ENCODE peak calls at places on chromosomes 5 and 9, in seven cellular contexts. Q, Y, B, R, K, I and F are unnamed samples.

GRCh38 chr9:115415450-115415849 is 297.5 kb upstream of the TNC start:
- DNase-seq in Q (no peak), Y (no peak), B (no peak), R (no peak), K (no peak), I (no peak), F (no peak)

GRCh38 chr9:123267481-123268239 is 726 bp downstream of the STRBP start:
- DNase-seq in Q (no peak), Y (no peak), B (peak; percentile 33), R (peak; percentile 62), K (peak; percentile 11), I (peak; percentile 27), F (no peak)

GRCh38 chr9:93194584-93194983 is 10.6 kb downstream of the WNK2 start:
- DNase-seq in Q (no peak), Y (no peak), B (peak; percentile 45), R (no peak), K (no peak), I (no peak), F (no peak)

GRCh38 chr5:108989761-108990392 is 242.2 kb downstream of the FER start:
- DNase-seq in Q (no peak), Y (no peak), B (no peak), R (no peak), K (no peak), I (no peak), F (no peak)

GRCh38 chr9:98222885-98223640 is 30.6 kb upstream of the CORO2A start:
- DNase-seq in Q (no peak), Y (no peak), B (no peak), R (peak; percentile 34), K (no peak), I (no peak), F (peak; percentile 56)

GRCh38 chr5:150765019-150765788 is 6.4 kb upstream of the DCTN4 start:
- DNase-seq in Q (no peak), Y (no peak), B (no peak), R (no peak), K (no peak), I (no peak), F (no peak)

GRCh38 chr5:93299596-93300308 is 281.3 kb downstream of the NR2F1-AS1 start:
- DNase-seq in Q (peak; percentile 7), Y (no peak), B (no peak), R (no peak), K (no peak), I (no peak), F (no peak)

GRCh38 chr9:134892221-134892620 is 11.6 kb downstream of the FCN2 start:
- DNase-seq in Q (no peak), Y (no peak), B (no peak), R (no peak), K (no peak), I (no peak), F (no peak)

GRCh38 chr5:43037929-43038510 is 2.1 kb downstream of the ANXA2R start:
- DNase-seq in Q (no peak), Y (no peak), B (peak; percentile 28), R (no peak), K (no peak), I (no peak), F (peak; percentile 22)

GRCh38 chr5:26492835-26493459 is 545.4 kb downstream of the CDH9 start:
- DNase-seq in Q (no peak), Y (no peak), B (no peak), R (no peak), K (no peak), I (no peak), F (no peak)

GRCh38 chr5:14399054-14399657 is 182.4 kb upstream of the OTULINL start:
- DNase-seq in Q (no peak), Y (no peak), B (peak; percentile 39), R (no peak), K (peak; percentile 23), I (no peak), F (no peak)

GRCh38 chr5:137303509-137303908 is 195.6 kb downstream of the SPOCK1 start:
- DNase-seq in Q (no peak), Y (no peak), B (no peak), R (no peak), K (no peak), I (no peak), F (no peak)

GRCh38 chr9:107621436-107621835 is 131.9 kb upstream of the KLF4 start:
- DNase-seq in Q (no peak), Y (no peak), B (no peak), R (no peak), K (no peak), I (no peak), F (no peak)

GRCh38 chr5:143554194-143554717 is 150.8 kb upstream of the NR3C1 start:
- DNase-seq in Q (no peak), Y (no peak), B (no peak), R (no peak), K (no peak), I (no peak), F (no peak)

GRCh38 chr5:94361832-94362754 is 256.3 kb downstream of the KIAA0825 start:
- DNase-seq in Q (peak; percentile 69), Y (no peak), B (no peak), R (no peak), K (no peak), I (no peak), F (peak; percentile 7)

GRCh38 chr5:134141346-134142050 is 27.0 kb downstream of the TCF7 start:
- DNase-seq in Q (no peak), Y (no peak), B (no peak), R (peak; percentile 42), K (peak; percentile 37), I (no peak), F (no peak)

GRCh38 chr5:123855630-123856029 is 343.7 kb downstream of the CSNK1G3 start:
- DNase-seq in Q (no peak), Y (no peak), B (no peak), R (no peak), K (no peak), I (no peak), F (no peak)

GRCh38 chr9:97316904-97317303 is 9.4 kb downstream of the CCDC180 start:
- DNase-seq in Q (no peak), Y (no peak), B (no peak), R (no peak), K (no peak), I (no peak), F (no peak)

GRCh38 chr5:68505917-68506860 is 290.6 kb downstream of the PIK3R1 start:
- DNase-seq in Q (no peak), Y (no peak), B (peak; percentile 38), R (no peak), K (no peak), I (no peak), F (no peak)

GRCh38 chr5:159773062-159773924 is 143.0 kb upstream of the ADRA1B start:
- DNase-seq in Q (no peak), Y (peak; percentile 69), B (peak; percentile 30), R (peak; percentile 91), K (peak; percentile 34), I (peak; percentile 77), F (peak; percentile 77)
- TF ChIP-seq CTCF in Q (peak; percentile 69), Y (no peak), B (no peak), R (no peak), K (no peak), I (no peak), F (peak; percentile 48)

DNA sequence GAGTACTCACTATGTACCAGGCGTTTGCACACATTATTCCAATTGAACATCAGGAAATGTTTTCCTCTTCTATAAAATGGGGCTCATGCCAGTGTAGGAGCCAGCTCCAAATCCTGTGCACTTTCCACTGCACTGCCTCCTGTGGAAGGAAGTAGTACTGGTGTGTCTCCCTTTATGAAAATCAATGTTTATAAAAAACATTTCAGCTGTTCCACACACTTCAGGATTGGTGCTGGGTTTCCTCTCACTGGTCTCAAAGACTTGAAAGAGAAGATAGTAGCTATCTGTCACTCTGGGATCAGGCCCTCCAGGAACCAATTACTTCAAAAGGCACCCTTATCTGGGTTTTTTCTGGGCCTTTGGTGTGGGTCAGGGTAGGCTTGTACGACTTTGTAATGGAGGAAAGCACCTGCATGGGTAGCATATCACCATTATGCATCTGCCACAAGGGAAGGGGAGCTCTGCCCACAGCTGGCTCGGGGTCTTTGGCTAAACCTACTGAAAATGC is 32.5 kb downstream of the RAB14 start:
- DNase-seq in Q (no peak), Y (no peak), B (no peak), R (no peak), K (peak; percentile 18), I (no peak), F (peak; percentile 4)
- TF ChIP-seq CTCF in Q (no peak), Y (no peak), B (no peak), R (no peak), K (peak; percentile 50), I (no peak), F (no peak)

DNA sequence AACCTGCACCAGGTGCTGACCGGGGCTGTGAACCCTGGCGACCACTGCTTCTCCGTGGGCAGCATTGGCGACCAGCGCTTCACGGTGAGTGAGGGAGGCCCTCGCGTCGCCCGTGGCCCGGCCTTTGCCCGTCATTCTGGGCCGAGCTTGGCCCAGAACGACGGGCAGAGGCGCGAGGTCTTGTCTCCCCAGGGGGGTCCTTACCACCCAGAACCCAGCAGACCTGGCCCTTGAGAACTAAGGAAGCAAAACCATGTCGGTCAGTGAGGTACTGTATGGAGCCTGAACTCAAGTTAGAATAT is 637 bp downstream of the DMXL1 start:
- DNase-seq in Q (no peak), Y (no peak), B (no peak), R (no peak), K (no peak), I (no peak), F (no peak)
- TF ChIP-seq CTCF in Q (no peak), Y (no peak), B (no peak), R (no peak), K (no peak), I (no peak), F (no peak)

GRCh38 chr5:145347026-145347616 is 488.0 kb downstream of the PRELID2 start:
- DNase-seq in Q (no peak), Y (no peak), B (no peak), R (no peak), K (peak; percentile 43), I (no peak), F (peak; percentile 43)
- TF ChIP-seq CTCF in Q (peak; percentile 30), Y (no peak), B (peak; percentile 24), R (no peak), K (peak; percentile 42), I (peak; percentile 7), F (peak; percentile 49)

GRCh38 chr5:127572930-127573329 is 55.5 kb downstream of the PRRC1 start:
- DNase-seq in Q (no peak), Y (no peak), B (no peak), R (no peak), K (no peak), I (no peak), F (no peak)
- TF ChIP-seq CTCF in Q (peak; percentile 18), Y (no peak), B (no peak), R (no peak), K (peak; percentile 25), I (no peak), F (peak; percentile 48)

GRCh38 chr9:6433405-6433804 is 20.4 kb downstream of the UHRF2 start:
- DNase-seq in Q (no peak), Y (no peak), B (no peak), R (no peak), K (no peak), I (no peak), F (no peak)
- TF ChIP-seq CTCF in Q (no peak), Y (no peak), B (no peak), R (no peak), K (no peak), I (no peak), F (no peak)